ENCODE peak calls at places on chromosome X, in five cellular contexts. O is NCI-H446, K is HS-5, W is HFF-Myc, Z is naive B cell. Q is an unnamed sample.

GRCh38 chrX:25968920-25969319 is 169.2 kb upstream of the MAGEB18 start:
- DNase-seq in O (no peak), K (no peak), W (no peak), Z (no peak), Q (no peak)

GRCh38 chrX:110944793-110945466 is 149.3 kb upstream of the CHRDL1 start:
- DNase-seq in O (no peak), K (no peak), W (no peak), Z (no peak), Q (no peak)

GRCh38 chrX:16882702-16883486 is 12.7 kb upstream of the RBBP7 start:
- DNase-seq in O (peak; percentile 42), K (no peak), W (peak; percentile 33), Z (peak; percentile 56), Q (peak; percentile 68)

GRCh38 chrX:41518841-41519220 is 71.7 kb downstream of the NYX start:
- DNase-seq in O (no peak), K (no peak), W (no peak), Z (no peak), Q (no peak)

GRCh38 chrX:114774691-114775090 is 190.8 kb downstream of the HTR2C start:
- DNase-seq in O (no peak), K (no peak), W (no peak), Z (no peak), Q (no peak)

GRCh38 chrX:13791559-13791958 is 25.3 kb downstream of the GPM6B start:
- DNase-seq in O (peak; percentile 17), K (no peak), W (no peak), Z (no peak), Q (no peak)

GRCh38 chrX:39896951-39897740 is 200.6 kb downstream of the BCOR start:
- DNase-seq in O (no peak), K (no peak), W (no peak), Z (no peak), Q (no peak)

GRCh38 chrX:48802089-48802812 is 384 bp downstream of the HDAC6 start:
- DNase-seq in O (peak; percentile 38), K (peak; percentile 50), W (peak; percentile 33), Z (no peak), Q (peak; percentile 84)

GRCh38 chrX:49192722-49193328 is 6.7 kb upstream of the PRICKLE3 start:
- DNase-seq in O (no peak), K (no peak), W (no peak), Z (no peak), Q (no peak)

GRCh38 chrX:155966876-155967275 is 30.6 kb upstream of the IL9R start:
- DNase-seq in O (no peak), K (no peak), W (no peak), Z (peak; percentile 18), Q (no peak)

GRCh38 chrX:9456250-9457074 is 8.4 kb upstream of the TBL1X start:
- DNase-seq in O (no peak), K (no peak), W (no peak), Z (no peak), Q (no peak)

GRCh38 chrX:71366674-71367256 is 608 bp downstream of the TAF1 start:
- DNase-seq in O (no peak), K (no peak), W (no peak), Z (no peak), Q (peak; percentile 33)

GRCh38 chrX:56729152-56729557 is at the start of gene NBDY:
- DNase-seq in O (no peak), K (no peak), W (no peak), Z (peak; percentile 32), Q (peak; percentile 64)

GRCh38 chrX:109797311-109797975 is 64.4 kb upstream of the ACSL4 start:
- DNase-seq in O (peak; percentile 0), K (no peak), W (no peak), Z (no peak), Q (no peak)

GRCh38 chrX:353566-354535 is 32.9 kb downstream of the PPP2R3B start:
- DNase-seq in O (no peak), K (no peak), W (no peak), Z (no peak), Q (no peak)

GRCh38 chrX:13432776-13433605 is 113.1 kb upstream of the ATXN3L start:
- DNase-seq in O (peak; percentile 74), K (no peak), W (peak; percentile 39), Z (no peak), Q (no peak)

GRCh38 chrX:153306527-153307115 is 14.9 kb downstream of the PNMA6F start:
- DNase-seq in O (no peak), K (no peak), W (no peak), Z (no peak), Q (no peak)

GRCh38 chrX:22373766-22374165 is 101.1 kb downstream of the CBLL2 start:
- DNase-seq in O (no peak), K (no peak), W (no peak), Z (no peak), Q (no peak)

GRCh38 chrX:153909024-153909979 is 4.8 kb downstream of the AVPR2 start:
- DNase-seq in O (no peak), K (no peak), W (no peak), Z (no peak), Q (no peak)

GRCh38 chrX:80285131-80285773 is 135.0 kb upstream of the TENT5D start:
- DNase-seq in O (no peak), K (no peak), W (no peak), Z (no peak), Q (no peak)

GRCh38 chrX:145817666-145818521 is at the start of gene SLITRK2:
- DNase-seq in O (no peak), K (no peak), W (no peak), Z (no peak), Q (no peak)

GRCh38 chrX:49272426-49272825 is 2.8 kb downstream of the PPP1R3F start:
- DNase-seq in O (no peak), K (no peak), W (no peak), Z (no peak), Q (no peak)

GRCh38 chrX:39827959-39828358 is 269.8 kb downstream of the BCOR start:
- DNase-seq in O (no peak), K (no peak), W (no peak), Z (peak; percentile 71), Q (no peak)

Q was measured in GM06990.